ENCODE peak calls at places on chromosome 15, in six cellular contexts. L, M, N, P, T and S are unnamed samples.

GRCh38 chr15:98735304-98735703 is 87.0 kb downstream of the IGF1R start:
- DNase-seq in L (no peak), N (no peak), T (no peak), P (no peak), M (no peak), S (no peak)

GRCh38 chr15:59999064-59999377 is 5.1 kb upstream of the FOXB1 start:
- DNase-seq in P (no peak), L (no peak), N (no peak), T (no peak), M (no peak), S (no peak)

GRCh38 chr15:83111149-83111548 is 3.7 kb downstream of the TM6SF1 start:
- DNase-seq in N (no peak), P (no peak), L (no peak), T (no peak), M (no peak), S (no peak)

GRCh38 chr15:81725590-81725989 is 320.2 kb downstream of the MEX3B start:
- DNase-seq in P (no peak), T (no peak), L (no peak), N (no peak), M (no peak), S (no peak)

GRCh38 chr15:50881121-50882048 is 27.1 kb upstream of the AP4E1 start:
- DNase-seq in P (no peak), M (no peak), N (peak), L (peak), T (no peak), S (no peak)

GRCh38 chr15:67082007-67082536 is 16.7 kb downstream of the SMAD3 start:
- DNase-seq in P (peak), L (no peak), N (no peak), T (no peak), M (no peak), S (peak)

GRCh38 chr15:58182460-58183163 is 44.4 kb downstream of the AQP9 start:
- DNase-seq in M (no peak), T (no peak), N (peak), L (peak), P (peak), S (no peak)

GRCh38 chr15:81968691-81969090 is 77.1 kb downstream of the MEX3B start:
- DNase-seq in N (no peak), T (no peak), P (no peak), L (no peak), M (no peak), S (no peak)

GRCh38 chr15:82918607-82919230 is 33.8 kb downstream of the HOMER2 start:
- DNase-seq in M (no peak), L (no peak), P (no peak), T (no peak), N (no peak), S (no peak)

GRCh38 chr15:69648215-69648614 is 195.6 kb downstream of the RPLP1 start:
- DNase-seq in N (no peak), T (no peak), L (no peak), P (no peak), M (no peak), S (no peak)

GRCh38 chr15:40770147-40770721 is 454 bp downstream of the C15orf62 start:
- DNase-seq in M (no peak), N (no peak), L (no peak), P (no peak), T (peak), S (peak)